ENCODE peak calls at places on chromosomes 13 and 19, in four cellular contexts. Z is thoracic aorta, V is A549, B is stomach. R is an unnamed sample.

GRCh38 chr13:36552334-36552733 is 120.0 kb downstream of the CCNA1 start:
- DNase-seq in Z (no peak), V (no peak), B (no peak), R (no peak)

GRCh38 chr19:33500586-33500985 is 21.0 kb downstream of the PEPD start:
- DNase-seq in Z (no peak), V (no peak), B (no peak), R (no peak)

GRCh38 chr13:50587122-50587521 is 256.4 kb downstream of the DLEU7 start:
- DNase-seq in Z (no peak), B (no peak), V (no peak), R (no peak)

GRCh38 chr13:104006625-104007061 is 940.4 kb upstream of the SLC10A2 start:
- DNase-seq in V (no peak), B (no peak), Z (no peak), R (no peak)

GRCh38 chr13:89136678-89137077 is 1465.5 kb downstream of the SLITRK5 start:
- DNase-seq in B (no peak), Z (no peak), V (no peak), R (no peak)

GRCh38 chr19:4042731-4043082 is 24.0 kb downstream of the ZBTB7A start:
- DNase-seq in Z (no peak), V (no peak), B (peak; percentile 89), R (no peak)

GRCh38 chr13:114339779-114340534 is 25.7 kb downstream of the CHAMP1 start:
- DNase-seq in Z (no peak), B (peak; percentile 53), V (peak; percentile 59), R (peak; percentile 21)

GRCh38 chr19:10126213-10126639 is 6.5 kb upstream of the EIF3G start:
- DNase-seq in B (no peak), V (no peak), Z (no peak), R (no peak)

GRCh38 chr19:4352701-4353121 is 9.3 kb downstream of the MPND start:
- DNase-seq in Z (no peak), B (no peak), V (peak; percentile 66), R (peak; percentile 76)

GRCh38 chr19:22446605-22447004 is 24.5 kb upstream of the ZNF98 start:
- DNase-seq in V (no peak), Z (no peak), B (no peak), R (no peak)

GRCh38 chr13:113297370-113297871 is 382 bp downstream of the LAMP1 start:
- DNase-seq in B (no peak), V (no peak), Z (no peak), R (no peak)

GRCh38 chr19:33794578-33795369 is 1.9 kb upstream of the KCTD15 start:
- DNase-seq in B (no peak), V (no peak), Z (no peak), R (no peak)

GRCh38 chr13:43132228-43132627 is 108.8 kb downstream of the DNAJC15 start:
- DNase-seq in Z (no peak), B (peak; percentile 40), V (peak; percentile 22), R (peak; percentile 61)

GRCh38 chr13:90627813-90628212 is 719.7 kb upstream of the MIR17HG start:
- DNase-seq in V (no peak), Z (no peak), B (no peak), R (no peak)

GRCh38 chr19:44059229-44059628 is 7.4 kb downstream of the ZNF223 start:
- DNase-seq in B (no peak), Z (no peak), V (no peak), R (no peak)

GRCh38 chr13:33868343-33868994 is 50.5 kb downstream of the RFC3 start:
- DNase-seq in B (no peak), Z (no peak), V (no peak), R (no peak)

GRCh38 chr19:29267701-29268100 is 54.8 kb upstream of the UQCRFS1 start:
- DNase-seq in Z (no peak), B (no peak), V (no peak), R (no peak)

GRCh38 chr13:73677041-73677589 is 457.1 kb downstream of the KLF12 start:
- DNase-seq in V (peak; percentile 65), Z (no peak), B (no peak), R (no peak)

GRCh38 chr13:43267916-43268315 is 244.5 kb downstream of the DNAJC15 start:
- DNase-seq in Z (no peak), V (no peak), B (no peak), R (no peak)

GRCh38 chr13:109862627-109863026 is 76.2 kb upstream of the IRS2 start:
- DNase-seq in B (no peak), Z (no peak), V (no peak), R (no peak)

GRCh38 chr19:45786533-45786894 is 4.2 kb upstream of the DMPK start:
- DNase-seq in V (no peak), B (no peak), Z (no peak), R (no peak)

GRCh38 chr19:45047188-45047797 is 8.4 kb downstream of the CLASRP start:
- DNase-seq in B (no peak), V (no peak), Z (no peak), R (no peak)

GRCh38 chr13:103510007-103510406 is 443.8 kb upstream of the SLC10A2 start:
- DNase-seq in V (no peak), Z (no peak), B (no peak), R (no peak)

GRCh38 chr19:50203281-50204080 is at the start of gene MYH14:
- DNase-seq in V (peak; percentile 95), Z (peak; percentile 51), B (peak; percentile 96), R (peak; percentile 42)

DNA sequence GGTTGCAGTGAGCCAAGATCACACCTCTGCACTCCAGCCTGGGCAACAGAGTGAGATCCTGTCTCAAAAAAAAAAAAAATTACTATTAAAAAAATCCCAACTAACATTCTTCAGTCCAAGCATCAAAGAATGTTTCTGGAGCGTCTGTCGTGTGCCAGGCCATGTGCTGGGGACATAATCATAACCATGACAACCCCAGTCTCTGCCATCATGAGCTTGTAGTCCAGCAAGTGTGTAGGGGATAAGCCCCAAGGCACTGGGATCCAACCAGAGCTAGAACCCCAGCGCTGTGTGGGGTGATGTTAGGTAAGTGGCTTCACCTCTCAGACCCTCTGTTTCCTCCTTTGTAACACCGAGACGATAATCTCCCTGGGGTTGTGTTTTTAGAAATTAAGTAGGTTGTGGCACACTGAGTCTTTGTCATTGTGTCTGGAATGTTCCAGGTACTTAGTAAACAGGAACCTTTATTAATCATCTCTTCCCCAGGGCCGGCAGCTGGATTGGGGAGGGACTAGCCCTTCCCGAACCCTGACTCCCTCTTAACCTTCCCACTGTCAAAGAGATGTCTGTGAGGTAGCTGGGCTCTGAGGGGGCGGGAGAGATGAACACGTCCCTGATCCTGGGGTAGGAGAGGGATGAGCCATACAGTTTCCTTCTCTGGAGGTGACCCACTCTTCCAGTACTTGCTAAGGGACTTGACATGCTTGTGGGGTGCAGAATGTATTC is 5.2 kb downstream of the ITPKC start:
- DNase-seq in Z (no peak), V (no peak), B (no peak), R (no peak)
- H3K4me1 ChIP-seq in Z (peaks cover 39% of the 10 kb centered on the region), V (peaks cover 33% of the 10 kb centered on the region), B (peaks cover 70% of the 10 kb centered on the region), R (peaks cover 2% of the 10 kb centered on the region)

GRCh38 chr19:13842294-13843103 is 34.4 kb upstream of the NANOS3 start:
- DNase-seq in Z (peak; percentile 70), V (peak; percentile 82), B (peak; percentile 85), R (peak; percentile 49)
- H3K4me1 ChIP-seq in Z (peaks cover 42% of the 10 kb centered on the region), V (peaks cover 47% of the 10 kb centered on the region), B (peaks cover 77% of the 10 kb centered on the region), R (peaks cover 38% of the 10 kb centered on the region)

DNA sequence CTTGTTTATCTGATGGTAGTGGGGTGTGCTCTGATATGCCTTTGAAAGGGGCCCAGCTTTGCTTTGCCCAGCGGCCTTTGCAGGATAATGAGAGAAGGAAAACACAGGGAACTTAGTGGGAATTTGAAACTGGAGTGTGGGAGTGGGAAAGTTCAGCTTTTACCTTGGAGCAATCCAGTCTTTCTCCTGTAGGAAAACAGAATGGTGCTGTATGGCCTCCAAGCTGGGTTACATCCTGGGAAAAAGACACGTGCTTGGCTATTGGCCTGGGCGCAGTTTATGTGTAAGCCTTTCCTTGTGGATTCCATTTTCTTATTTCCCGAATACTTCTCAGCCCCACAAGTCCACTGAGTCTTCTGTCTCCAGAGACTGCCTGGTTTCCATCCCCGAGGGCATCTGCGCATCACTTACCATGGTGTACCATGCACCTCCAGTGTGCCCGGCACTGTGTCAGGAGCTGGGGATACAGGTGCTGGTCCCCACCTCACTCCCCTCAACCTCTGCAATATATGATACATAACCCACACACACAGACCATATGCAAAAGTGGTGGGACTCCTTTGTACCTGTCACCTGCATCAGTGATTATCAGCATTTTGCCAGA is 31.5 kb downstream of the ACTN4 start:
- DNase-seq in B (no peak), Z (no peak), V (no peak), R (no peak)
- H3K4me1 ChIP-seq in B (peaks cover 100% of the 10 kb centered on the region), Z (peaks cover 98% of the 10 kb centered on the region), V (peaks cover 95% of the 10 kb centered on the region), R (peaks cover 8% of the 10 kb centered on the region)

DNA sequence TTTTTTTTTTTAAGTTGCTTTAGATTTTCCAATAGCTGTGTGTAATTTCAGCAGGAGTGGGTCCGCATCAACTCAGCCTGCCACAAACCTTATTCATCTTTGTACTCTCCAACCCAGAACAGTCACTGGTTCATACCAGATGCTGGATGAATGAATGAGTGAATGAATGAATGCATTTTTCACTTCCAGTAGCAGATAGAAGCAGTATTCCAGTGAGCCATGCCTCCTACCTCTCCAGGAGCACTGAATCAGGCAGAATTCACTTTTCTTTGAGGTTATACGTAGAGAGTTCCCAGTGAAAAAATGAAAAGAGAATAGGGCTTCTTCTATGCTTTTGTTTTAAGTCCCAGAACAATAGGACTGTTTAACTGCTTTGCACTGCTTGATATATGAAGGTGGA is 221.1 kb downstream of the TM9SF2 start:
- DNase-seq in Z (no peak), V (no peak), B (no peak), R (no peak)
- H3K4me1 ChIP-seq in Z (no peaks in the 10 kb centered on the region), V (no peaks in the 10 kb centered on the region), B (no peaks in the 10 kb centered on the region), R (no peaks in the 10 kb centered on the region)

DNA sequence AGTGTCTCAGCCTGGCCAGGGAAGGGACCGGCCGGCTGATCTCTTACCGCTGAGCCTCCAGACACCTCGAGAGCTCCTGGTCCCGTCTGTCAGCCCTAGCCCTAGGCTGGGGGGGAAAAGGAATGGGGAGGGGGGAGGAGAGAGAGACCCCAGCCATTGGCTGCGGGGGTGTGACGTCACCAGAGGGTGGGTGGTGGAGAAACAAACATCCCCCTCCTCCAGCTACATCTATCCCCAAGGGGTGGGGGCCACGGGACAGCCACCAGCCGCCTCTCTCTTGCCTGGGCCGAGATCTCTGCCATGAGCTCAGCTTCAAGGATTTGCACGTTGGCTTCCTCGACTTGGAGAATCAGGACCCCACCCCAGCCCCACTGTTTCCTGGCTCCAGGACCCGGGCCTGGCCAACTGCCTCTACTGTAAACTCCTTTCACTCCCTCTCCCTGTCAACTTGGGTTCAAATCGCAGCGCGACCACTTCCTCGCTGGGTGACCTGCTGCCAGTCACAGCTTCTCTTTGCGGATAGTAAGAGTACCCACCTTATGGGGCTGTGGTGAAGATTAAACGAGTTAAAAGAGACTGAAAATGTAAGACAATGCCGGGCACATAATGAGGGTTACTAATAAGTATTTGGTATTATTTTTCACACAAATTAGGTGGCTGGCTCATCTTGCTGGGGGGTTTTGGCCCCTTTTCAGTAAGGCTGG is at the start of gene PRX:
- DNase-seq in B (no peak), Z (no peak), V (no peak), R (no peak)
- H3K4me1 ChIP-seq in B (peaks cover 16% of the 10 kb centered on the region), Z (peaks cover 9% of the 10 kb centered on the region), V (peaks cover 21% of the 10 kb centered on the region), R (no peaks in the 10 kb centered on the region)

GRCh38 chr19:1259873-1260748 is 9.0 kb upstream of the CIRBP start:
- DNase-seq in V (peak; percentile 77), Z (no peak), B (no peak), R (no peak)
- H3K4me1 ChIP-seq in V (peaks cover 76% of the 10 kb centered on the region), Z (peaks cover 77% of the 10 kb centered on the region), B (peaks cover 85% of the 10 kb centered on the region), R (peaks cover 24% of the 10 kb centered on the region)

GRCh38 chr13:31927219-31927653 is 104.3 kb upstream of the FRY start:
- DNase-seq in B (peak; percentile 40), V (no peak), Z (no peak), R (no peak)
- H3K4me1 ChIP-seq in B (peaks cover 39% of the 10 kb centered on the region), V (peaks cover 23% of the 10 kb centered on the region), Z (peaks cover 10% of the 10 kb centered on the region), R (no peaks in the 10 kb centered on the region)